ENCODE peak calls at places on chromosomes 1 and 21, in eight cellular contexts. One of them, this sample, is unnamed.

GRCh38 chr1:209335090-209335692 is 248.3 kb upstream of the CAMK1G start:
- DNase-seq in coronary artery: no peak
- DNase-seq in fibroblast of mammary gland: no peak
- DNase-seq in lower leg skin: no peak
- DNase-seq in PC-3: peak
- DNase-seq in brain microvascular endothelial cell: peak
- DNase-seq in CD8-positive, alpha-beta T cell: no peak
- DNase-seq in ovary: no peak
- DNase-seq in this sample: no peak

GRCh38 chr1:221663321-221663720 is 78.6 kb downstream of the DUSP10 start:
- DNase-seq in coronary artery: no peak
- DNase-seq in fibroblast of mammary gland: peak
- DNase-seq in lower leg skin: no peak
- DNase-seq in PC-3: no peak
- DNase-seq in brain microvascular endothelial cell: peak
- DNase-seq in CD8-positive, alpha-beta T cell: no peak
- DNase-seq in ovary: no peak
- DNase-seq in this sample: no peak

GRCh38 chr1:112395261-112395831 is 668 bp upstream of the CTTNBP2NL start:
- DNase-seq in coronary artery: no peak
- DNase-seq in fibroblast of mammary gland: no peak
- DNase-seq in lower leg skin: no peak
- DNase-seq in PC-3: no peak
- DNase-seq in brain microvascular endothelial cell: no peak
- DNase-seq in CD8-positive, alpha-beta T cell: no peak
- DNase-seq in ovary: no peak
- DNase-seq in this sample: no peak

GRCh38 chr1:184193451-184193850 is 141.9 kb downstream of the TSEN15 start:
- DNase-seq in coronary artery: no peak
- DNase-seq in fibroblast of mammary gland: no peak
- DNase-seq in lower leg skin: no peak
- DNase-seq in PC-3: no peak
- DNase-seq in brain microvascular endothelial cell: no peak
- DNase-seq in CD8-positive, alpha-beta T cell: no peak
- DNase-seq in ovary: no peak
- DNase-seq in this sample: no peak

GRCh38 chr1:45622891-45623394 is 911 bp downstream of the CCDC17 start:
- DNase-seq in coronary artery: no peak
- DNase-seq in fibroblast of mammary gland: no peak
- DNase-seq in lower leg skin: no peak
- DNase-seq in PC-3: no peak
- DNase-seq in brain microvascular endothelial cell: no peak
- DNase-seq in CD8-positive, alpha-beta T cell: no peak
- DNase-seq in ovary: peak
- DNase-seq in this sample: no peak

GRCh38 chr21:15729674-15730483 is at the start of gene USP25:
- DNase-seq in coronary artery: peak
- DNase-seq in fibroblast of mammary gland: peak
- DNase-seq in lower leg skin: peak
- DNase-seq in PC-3: peak
- DNase-seq in brain microvascular endothelial cell: peak
- DNase-seq in CD8-positive, alpha-beta T cell: peak
- DNase-seq in ovary: peak
- DNase-seq in this sample: peak

GRCh38 chr1:165234149-165234548 is 122.4 kb downstream of the LMX1A start:
- DNase-seq in coronary artery: no peak
- DNase-seq in fibroblast of mammary gland: no peak
- DNase-seq in lower leg skin: no peak
- DNase-seq in PC-3: no peak
- DNase-seq in brain microvascular endothelial cell: no peak
- DNase-seq in CD8-positive, alpha-beta T cell: no peak
- DNase-seq in ovary: no peak
- DNase-seq in this sample: no peak

GRCh38 chr1:30929135-30929889 is 20.8 kb upstream of the SDC3 start:
- DNase-seq in coronary artery: no peak
- DNase-seq in fibroblast of mammary gland: peak
- DNase-seq in lower leg skin: no peak
- DNase-seq in PC-3: peak
- DNase-seq in brain microvascular endothelial cell: peak
- DNase-seq in CD8-positive, alpha-beta T cell: peak
- DNase-seq in ovary: no peak
- DNase-seq in this sample: peak

GRCh38 chr1:167426716-167427115 is 91.6 kb downstream of the CD247 start:
- DNase-seq in coronary artery: no peak
- DNase-seq in fibroblast of mammary gland: no peak
- DNase-seq in lower leg skin: no peak
- DNase-seq in PC-3: no peak
- DNase-seq in brain microvascular endothelial cell: no peak
- DNase-seq in CD8-positive, alpha-beta T cell: no peak
- DNase-seq in ovary: no peak
- DNase-seq in this sample: no peak

GRCh38 chr1:224911217-224911616 is 18.3 kb upstream of the DNAH14 start:
- DNase-seq in coronary artery: no peak
- DNase-seq in fibroblast of mammary gland: no peak
- DNase-seq in lower leg skin: no peak
- DNase-seq in PC-3: no peak
- DNase-seq in brain microvascular endothelial cell: no peak
- DNase-seq in CD8-positive, alpha-beta T cell: no peak
- DNase-seq in ovary: no peak
- DNase-seq in this sample: no peak

GRCh38 chr1:24913616-24914225 is 16.4 kb downstream of the RUNX3 start:
- DNase-seq in coronary artery: no peak
- DNase-seq in fibroblast of mammary gland: no peak
- DNase-seq in lower leg skin: no peak
- DNase-seq in PC-3: no peak
- DNase-seq in brain microvascular endothelial cell: no peak
- DNase-seq in CD8-positive, alpha-beta T cell: no peak
- DNase-seq in ovary: no peak
- DNase-seq in this sample: peak

DNA sequence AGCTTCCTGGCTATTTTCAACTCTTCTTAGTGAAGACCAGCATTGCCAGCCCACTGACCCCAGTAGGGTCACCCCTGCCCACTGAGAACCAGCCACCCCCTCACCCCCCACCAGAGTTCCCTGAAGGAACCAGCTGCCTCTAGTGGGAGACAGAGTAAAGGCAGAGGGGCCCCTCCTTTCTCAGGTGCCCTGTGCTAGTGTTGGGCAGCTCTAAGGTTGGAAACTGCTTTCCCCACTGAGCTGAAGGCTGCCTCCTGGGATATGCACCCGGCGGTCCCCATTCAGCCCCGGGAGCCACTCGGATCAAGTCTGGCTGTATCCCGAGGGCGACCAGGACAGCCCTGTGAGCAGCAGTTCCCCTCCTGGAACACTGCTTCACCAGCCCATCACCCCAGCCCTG is 111.0 kb downstream of the PGBD5 start:
- DNase-seq in coronary artery: no peak
- DNase-seq in fibroblast of mammary gland: no peak
- DNase-seq in lower leg skin: no peak
- DNase-seq in PC-3: no peak
- DNase-seq in brain microvascular endothelial cell: no peak
- DNase-seq in CD8-positive, alpha-beta T cell: no peak
- DNase-seq in ovary: no peak
- DNase-seq in this sample: no peak
- TF ChIP-seq CTCF in coronary artery: no peak
- TF ChIP-seq CTCF in fibroblast of mammary gland: no peak
- TF ChIP-seq CTCF in lower leg skin: no peak
- TF ChIP-seq CTCF in PC-3: peak
- TF ChIP-seq CTCF in brain microvascular endothelial cell: no peak
- TF ChIP-seq CTCF in CD8-positive, alpha-beta T cell: no peak
- TF ChIP-seq CTCF in ovary: no peak
- TF ChIP-seq CTCF in this sample: no peak

GRCh38 chr1:1531947-1532346 is 8.5 kb downstream of the TMEM240 start:
- DNase-seq in coronary artery: no peak
- DNase-seq in fibroblast of mammary gland: no peak
- DNase-seq in lower leg skin: no peak
- DNase-seq in PC-3: no peak
- DNase-seq in brain microvascular endothelial cell: no peak
- DNase-seq in CD8-positive, alpha-beta T cell: no peak
- DNase-seq in ovary: no peak
- DNase-seq in this sample: no peak

GRCh38 chr1:1527092-1527816 is 13.2 kb downstream of the TMEM240 start:
- DNase-seq in coronary artery: no peak
- DNase-seq in fibroblast of mammary gland: no peak
- DNase-seq in lower leg skin: no peak
- DNase-seq in PC-3: no peak
- DNase-seq in brain microvascular endothelial cell: no peak
- DNase-seq in CD8-positive, alpha-beta T cell: no peak
- DNase-seq in ovary: no peak
- DNase-seq in this sample: no peak

GRCh38 chr1:1529321-1529720 is 11.1 kb downstream of the TMEM240 start:
- DNase-seq in coronary artery: no peak
- DNase-seq in fibroblast of mammary gland: no peak
- DNase-seq in lower leg skin: no peak
- DNase-seq in PC-3: no peak
- DNase-seq in brain microvascular endothelial cell: no peak
- DNase-seq in CD8-positive, alpha-beta T cell: no peak
- DNase-seq in ovary: no peak
- DNase-seq in this sample: no peak

GRCh38 chr1:1528639-1529267 is 11.7 kb downstream of the TMEM240 start:
- DNase-seq in coronary artery: no peak
- DNase-seq in fibroblast of mammary gland: no peak
- DNase-seq in lower leg skin: no peak
- DNase-seq in PC-3: no peak
- DNase-seq in brain microvascular endothelial cell: no peak
- DNase-seq in CD8-positive, alpha-beta T cell: no peak
- DNase-seq in ovary: no peak
- DNase-seq in this sample: no peak

DNA sequence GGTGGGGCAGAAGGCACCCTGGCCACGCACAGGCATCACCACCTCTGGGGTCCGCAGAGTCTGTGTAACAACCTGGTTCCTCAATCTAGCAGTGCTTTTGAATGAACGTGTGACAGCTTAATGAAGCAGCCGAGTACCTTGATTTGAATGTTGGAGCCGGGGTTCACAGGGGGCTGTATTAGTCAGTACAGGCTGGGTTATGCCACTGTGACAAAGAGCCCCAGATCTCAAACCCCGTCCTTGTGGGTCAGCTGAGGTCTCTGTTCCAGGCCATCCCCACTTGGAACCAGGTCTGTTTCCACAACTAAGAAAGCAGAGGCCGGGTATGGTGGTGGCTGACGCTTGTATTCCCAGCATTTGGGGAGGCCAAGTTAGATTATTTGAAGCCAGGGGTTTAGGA is 10.5 kb downstream of the TMEM240 start:
- DNase-seq in coronary artery: no peak
- DNase-seq in fibroblast of mammary gland: no peak
- DNase-seq in lower leg skin: no peak
- DNase-seq in PC-3: no peak
- DNase-seq in brain microvascular endothelial cell: no peak
- DNase-seq in CD8-positive, alpha-beta T cell: no peak
- DNase-seq in ovary: no peak
- DNase-seq in this sample: no peak
- TF ChIP-seq CTCF in coronary artery: no peak
- TF ChIP-seq CTCF in fibroblast of mammary gland: no peak
- TF ChIP-seq CTCF in lower leg skin: no peak
- TF ChIP-seq CTCF in PC-3: no peak
- TF ChIP-seq CTCF in brain microvascular endothelial cell: no peak
- TF ChIP-seq CTCF in CD8-positive, alpha-beta T cell: no peak
- TF ChIP-seq CTCF in ovary: no peak
- TF ChIP-seq CTCF in this sample: no peak

GRCh38 chr1:214270097-214270635 is 10.8 kb upstream of the SMYD2 start:
- DNase-seq in coronary artery: no peak
- DNase-seq in fibroblast of mammary gland: peak
- DNase-seq in lower leg skin: no peak
- DNase-seq in PC-3: no peak
- DNase-seq in brain microvascular endothelial cell: no peak
- DNase-seq in CD8-positive, alpha-beta T cell: no peak
- DNase-seq in ovary: no peak
- DNase-seq in this sample: no peak

GRCh38 chr1:214271995-214272731 is 8.8 kb upstream of the SMYD2 start:
- DNase-seq in coronary artery: no peak
- DNase-seq in fibroblast of mammary gland: no peak
- DNase-seq in lower leg skin: no peak
- DNase-seq in PC-3: no peak
- DNase-seq in brain microvascular endothelial cell: no peak
- DNase-seq in CD8-positive, alpha-beta T cell: no peak
- DNase-seq in ovary: no peak
- DNase-seq in this sample: no peak

GRCh38 chr1:214276786-214277185 is 4.2 kb upstream of the SMYD2 start:
- DNase-seq in coronary artery: no peak
- DNase-seq in fibroblast of mammary gland: no peak
- DNase-seq in lower leg skin: no peak
- DNase-seq in PC-3: peak
- DNase-seq in brain microvascular endothelial cell: no peak
- DNase-seq in CD8-positive, alpha-beta T cell: no peak
- DNase-seq in ovary: no peak
- DNase-seq in this sample: no peak

GRCh38 chr1:214272964-214273533 is 7.9 kb upstream of the SMYD2 start:
- DNase-seq in coronary artery: no peak
- DNase-seq in fibroblast of mammary gland: no peak
- DNase-seq in lower leg skin: no peak
- DNase-seq in PC-3: no peak
- DNase-seq in brain microvascular endothelial cell: no peak
- DNase-seq in CD8-positive, alpha-beta T cell: no peak
- DNase-seq in ovary: no peak
- DNase-seq in this sample: no peak

GRCh38 chr1:214271174-214271858 is 9.6 kb upstream of the SMYD2 start:
- DNase-seq in coronary artery: no peak
- DNase-seq in fibroblast of mammary gland: no peak
- DNase-seq in lower leg skin: no peak
- DNase-seq in PC-3: no peak
- DNase-seq in brain microvascular endothelial cell: no peak
- DNase-seq in CD8-positive, alpha-beta T cell: no peak
- DNase-seq in ovary: no peak
- DNase-seq in this sample: no peak
- TF ChIP-seq CTCF in coronary artery: no peak
- TF ChIP-seq CTCF in fibroblast of mammary gland: no peak
- TF ChIP-seq CTCF in lower leg skin: no peak
- TF ChIP-seq CTCF in PC-3: no peak
- TF ChIP-seq CTCF in brain microvascular endothelial cell: no peak
- TF ChIP-seq CTCF in CD8-positive, alpha-beta T cell: no peak
- TF ChIP-seq CTCF in ovary: no peak
- TF ChIP-seq CTCF in this sample: no peak

GRCh38 chr1:23356451-23356850 is 12.4 kb upstream of the HNRNPR start:
- DNase-seq in coronary artery: no peak
- DNase-seq in fibroblast of mammary gland: no peak
- DNase-seq in lower leg skin: no peak
- DNase-seq in PC-3: no peak
- DNase-seq in brain microvascular endothelial cell: no peak
- DNase-seq in CD8-positive, alpha-beta T cell: no peak
- DNase-seq in ovary: no peak
- DNase-seq in this sample: no peak

GRCh38 chr1:23357112-23357908 is 12.3 kb downstream of the ZNF436 start:
- DNase-seq in coronary artery: no peak
- DNase-seq in fibroblast of mammary gland: no peak
- DNase-seq in lower leg skin: no peak
- DNase-seq in PC-3: no peak
- DNase-seq in brain microvascular endothelial cell: no peak
- DNase-seq in CD8-positive, alpha-beta T cell: no peak
- DNase-seq in ovary: no peak
- DNase-seq in this sample: no peak

GRCh38 chr1:23352096-23352695 is 8.1 kb upstream of the HNRNPR start:
- DNase-seq in coronary artery: no peak
- DNase-seq in fibroblast of mammary gland: no peak
- DNase-seq in lower leg skin: no peak
- DNase-seq in PC-3: no peak
- DNase-seq in brain microvascular endothelial cell: no peak
- DNase-seq in CD8-positive, alpha-beta T cell: no peak
- DNase-seq in ovary: no peak
- DNase-seq in this sample: no peak

GRCh38 chr1:23358310-23358709 is 11.3 kb downstream of the ZNF436 start:
- DNase-seq in coronary artery: no peak
- DNase-seq in fibroblast of mammary gland: no peak
- DNase-seq in lower leg skin: no peak
- DNase-seq in PC-3: no peak
- DNase-seq in brain microvascular endothelial cell: no peak
- DNase-seq in CD8-positive, alpha-beta T cell: no peak
- DNase-seq in ovary: no peak
- DNase-seq in this sample: no peak

GRCh38 chr1:23354260-23354659 is 10.2 kb upstream of the HNRNPR start:
- DNase-seq in coronary artery: no peak
- DNase-seq in fibroblast of mammary gland: no peak
- DNase-seq in lower leg skin: no peak
- DNase-seq in PC-3: no peak
- DNase-seq in brain microvascular endothelial cell: no peak
- DNase-seq in CD8-positive, alpha-beta T cell: no peak
- DNase-seq in ovary: no peak
- DNase-seq in this sample: no peak
- TF ChIP-seq CTCF in coronary artery: no peak
- TF ChIP-seq CTCF in fibroblast of mammary gland: no peak
- TF ChIP-seq CTCF in lower leg skin: no peak
- TF ChIP-seq CTCF in PC-3: no peak
- TF ChIP-seq CTCF in brain microvascular endothelial cell: peak
- TF ChIP-seq CTCF in CD8-positive, alpha-beta T cell: no peak
- TF ChIP-seq CTCF in ovary: no peak
- TF ChIP-seq CTCF in this sample: no peak